ENCODE peak calls at places on chromosomes 4 and X, in ten cellular contexts. Y is left cardiac atrium; N is HS-5; Z is colonic mucosa; F is PC-3; R is ureter; D is HFFc6; V is midbrain; L is activated T-cell treated with anti-CD3 and anti-CD28 coated beads, Interleukin-2, amount 50 U/mL, for 72 hours; K is fibroblast of pulmonary artery. Q is an unnamed sample.

GRCh38 chr4:42048394-42048793 is 58.1 kb downstream of the SLC30A9 start:
- DNase-seq in Y (no peak), N (peak; percentile 14), Z (no peak), F (peak; percentile 79), R (no peak), D (peak; percentile 81), V (no peak), L (no peak), K (peak; percentile 72), Q (peak; percentile 21)

GRCh38 chrX:101408530-101408836 is 461 bp downstream of the HNRNPH2 start:
- DNase-seq in Y (no peak), N (no peak), Z (no peak), F (no peak), R (no peak), D (no peak), V (no peak), L (no peak), K (no peak), Q (no peak)

GRCh38 chr4:73883306-73883705 is 14.1 kb downstream of the CXCL1 start:
- DNase-seq in Y (no peak), N (peak; percentile 44), Z (no peak), F (peak; percentile 84), R (no peak), D (peak; percentile 23), V (no peak), L (no peak), K (peak; percentile 53), Q (no peak)

GRCh38 chr4:46908148-46908547 is 897 bp downstream of the COX7B2 start:
- DNase-seq in Y (no peak), N (no peak), Z (no peak), F (no peak), R (no peak), D (no peak), V (no peak), L (no peak), K (no peak), Q (no peak)

GRCh38 chr4:129561886-129562285 is 465.9 kb downstream of the C4orf33 start:
- DNase-seq in Y (no peak), N (peak; percentile 60), Z (no peak), F (peak; percentile 26), R (no peak), D (no peak), V (no peak), L (no peak), K (peak; percentile 64), Q (no peak)

GRCh38 chr4:145736241-145736831 is 56.4 kb downstream of the C4orf51 start:
- DNase-seq in Y (peak; percentile 61), N (no peak), Z (peak; percentile 24), F (peak; percentile 47), R (peak; percentile 81), D (no peak), V (no peak), L (no peak), K (peak; percentile 59), Q (no peak)

GRCh38 chrX:131778269-131779218 is 234.7 kb downstream of the OR13H1 start:
- DNase-seq in Y (peak; percentile 62), N (no peak), Z (peak; percentile 88), F (peak; percentile 25), R (peak; percentile 83), D (no peak), V (peak; percentile 87), L (peak; percentile 72), K (no peak), Q (peak; percentile 9)

GRCh38 chr4:37995981-37996770 is 36.0 kb downstream of the PTTG2 start:
- DNase-seq in Y (peak; percentile 51), N (no peak), Z (no peak), F (no peak), R (no peak), D (no peak), V (no peak), L (no peak), K (no peak), Q (no peak)

GRCh38 chrX:49209434-49210251 is 9.7 kb upstream of the SYP start:
- DNase-seq in Y (no peak), N (no peak), Z (no peak), F (no peak), R (no peak), D (no peak), V (no peak), L (peak; percentile 30), K (no peak), Q (no peak)

GRCh38 chrX:84469226-84469625 is 33.0 kb downstream of the HDX start:
- DNase-seq in Y (no peak), N (no peak), Z (no peak), F (peak; percentile 37), R (no peak), D (no peak), V (no peak), L (no peak), K (peak; percentile 53), Q (no peak)

GRCh38 chr4:3136454-3136853 is 62.0 kb downstream of the HTT start:
- DNase-seq in Y (no peak), N (no peak), Z (no peak), F (peak; percentile 26), R (no peak), D (no peak), V (no peak), L (no peak), K (peak; percentile 58), Q (no peak)

GRCh38 chrX:46059316-46059715 is 485.9 kb downstream of the ZNF674 start:
- DNase-seq in Y (no peak), N (no peak), Z (no peak), F (no peak), R (no peak), D (no peak), V (no peak), L (no peak), K (no peak), Q (no peak)

GRCh38 chrX:5632061-5632614 is 596.5 kb downstream of the NLGN4X start:
- DNase-seq in Y (no peak), N (no peak), Z (no peak), F (no peak), R (no peak), D (no peak), V (no peak), L (no peak), K (no peak), Q (no peak)

GRCh38 chrX:132730726-132731125 is 227.7 kb downstream of the HS6ST2 start:
- DNase-seq in Y (no peak), N (no peak), Z (no peak), F (no peak), R (no peak), D (no peak), V (no peak), L (no peak), K (no peak), Q (no peak)

GRCh38 chr4:76748649-76749048 is 149.3 kb downstream of the SOWAHB start:
- DNase-seq in Y (no peak), N (no peak), Z (peak; percentile 76), F (peak; percentile 49), R (no peak), D (no peak), V (no peak), L (peak; percentile 24), K (peak; percentile 51), Q (no peak)

GRCh38 chrX:71998836-71999509 is 88.3 kb downstream of the NHSL2 start:
- DNase-seq in Y (no peak), N (no peak), Z (no peak), F (peak; percentile 63), R (no peak), D (peak; percentile 8), V (peak; percentile 9), L (peak; percentile 28), K (peak; percentile 36), Q (no peak)

GRCh38 chr4:1242506-1243450 is 6.2 kb downstream of the CTBP1 start:
- DNase-seq in Y (no peak), N (no peak), Z (no peak), F (no peak), R (no peak), D (no peak), V (no peak), L (no peak), K (no peak), Q (no peak)

GRCh38 chrX:153651540-153652079 is 4.6 kb downstream of the DUSP9 start:
- DNase-seq in Y (no peak), N (no peak), Z (no peak), F (peak; percentile 35), R (no peak), D (no peak), V (no peak), L (no peak), K (no peak), Q (no peak)

GRCh38 chr4:99710681-99711345 is 53.2 kb upstream of the C4orf54 start:
- DNase-seq in Y (no peak), N (peak; percentile 6), Z (no peak), F (peak; percentile 87), R (no peak), D (no peak), V (no peak), L (no peak), K (no peak), Q (peak; percentile 58)

Q was measured in kidney epithelial cell.